ENCODE peak calls at places on chromosomes 13 and 19, in ten cellular contexts. I is ACHN; E is naive thymus-derived CD8-positive, alpha-beta T cell; G is left ventricle myocardium inferior; S is NCI-H1092 treated with DMSO at 0.1 percent for 48 hours; D is NCI-H1105; P is T-cell; Q is HuH-7; Z is mucosa of gallbladder; M is right cardiac atrium. O is an unnamed sample.

GRCh38 chr19:3670796-3671679 is 29.2 kb downstream of the PIP5K1C start:
- DNase-seq in D (no peak), Q (no peak), P (peak), G (peak), M (peak), I (no peak), E (no peak), S (no peak), Z (peak), O (no peak)

GRCh38 chr13:66468656-66469055 is 761.5 kb downstream of the PCDH9 start:
- DNase-seq in Z (no peak), G (no peak), S (no peak), P (no peak), M (no peak), I (no peak), E (no peak), Q (no peak), D (no peak), O (no peak)

GRCh38 chr19:14021474-14021873 is 6.5 kb upstream of the RLN3 start:
- DNase-seq in P (no peak), Z (no peak), D (no peak), I (no peak), S (no peak), Q (no peak), M (no peak), G (no peak), E (no peak), O (no peak)

GRCh38 chr13:45474584-45475454 is 10.1 kb downstream of the COG3 start:
- DNase-seq in E (no peak), M (no peak), P (no peak), D (no peak), Q (no peak), I (no peak), G (no peak), Z (no peak), S (no peak), O (no peak)

GRCh38 chr19:10748924-10749434 is 31.1 kb downstream of the DNM2 start:
- DNase-seq in G (peak), P (no peak), S (peak), M (peak), Q (no peak), D (no peak), E (no peak), Z (peak), I (peak), O (peak)

GRCh38 chr13:41589434-41589833 is 132.1 kb downstream of the RGCC start:
- DNase-seq in S (no peak), Z (no peak), D (no peak), P (no peak), M (no peak), Q (no peak), G (no peak), I (no peak), E (no peak), O (no peak)

GRCh38 chr19:42555317-42555716 is 27.0 kb upstream of the CEACAM1 start:
- DNase-seq in P (no peak), G (no peak), Q (no peak), Z (no peak), I (no peak), M (no peak), D (no peak), E (no peak), S (no peak), O (no peak)

GRCh38 chr13:33174491-33174890 is 111.1 kb downstream of the STARD13 start:
- DNase-seq in D (peak), Z (no peak), E (no peak), M (no peak), G (no peak), Q (no peak), I (no peak), S (peak), P (no peak), O (no peak)

GRCh38 chr19:48513289-48514122 is 1.9 kb upstream of the LMTK3 start:
- DNase-seq in S (peak), P (peak), G (no peak), M (peak), I (peak), Q (peak), D (peak), E (peak), Z (peak), O (peak)

GRCh38 chr19:10769533-10770491 is 51.9 kb downstream of the DNM2 start:
- DNase-seq in P (no peak), I (peak), S (no peak), E (peak), M (peak), D (no peak), G (peak), Q (peak), Z (peak), O (peak)

GRCh38 chr19:33767898-33768413 is 28.7 kb upstream of the KCTD15 start:
- DNase-seq in D (no peak), Q (peak), M (no peak), S (no peak), P (no peak), G (no peak), I (peak), E (no peak), Z (no peak), O (peak)

O was measured in A549.